ENCODE peak calls at places on chromosomes 16 and 17, in six cellular contexts. O is GM23338; D is foreskin fibroblast; G is cardiac fibroblast; L is prostate gland; T is CD8-positive, alpha-beta T cell. V is an unnamed sample.

GRCh38 chr16:783404-784161 is 4.6 kb downstream of the RPUSD1 start:
- DNase-seq in G (peak), L (no peak), D (no peak), T (no peak), O (no peak), V (no peak)

GRCh38 chr17:10532026-10532425 is 13.7 kb upstream of the MYH1 start:
- DNase-seq in D (no peak), G (no peak), L (no peak), T (no peak), O (no peak), V (no peak)

GRCh38 chr17:44591223-44591622 is 33.9 kb downstream of the FZD2 start:
- DNase-seq in L (no peak), G (peak), D (no peak), O (no peak), T (no peak), V (no peak)

GRCh38 chr17:57352658-57353057 is 96.3 kb downstream of the MSI2 start:
- DNase-seq in D (no peak), T (no peak), L (no peak), G (no peak), O (no peak), V (no peak)

GRCh38 chr17:66405836-66406679 is 103.6 kb downstream of the PRKCA start:
- DNase-seq in G (no peak), O (no peak), T (no peak), D (no peak), L (no peak), V (no peak)

GRCh38 chr16:82756283-82756599 is 129.5 kb downstream of the CDH13 start:
- DNase-seq in G (peak), O (no peak), T (no peak), D (peak), L (no peak), V (no peak)

GRCh38 chr17:28571255-28572122 is at the start of gene PIGS:
- DNase-seq in D (peak), L (peak), G (peak), T (peak), O (peak), V (peak)

GRCh38 chr16:50282010-50282538 is 15.7 kb downstream of the ADCY7 start:
- DNase-seq in L (peak), T (peak), G (peak), O (no peak), D (no peak), V (peak)

GRCh38 chr17:45905812-45906211 is 11.5 kb downstream of the MAPT start:
- DNase-seq in G (no peak), L (no peak), D (no peak), T (no peak), O (no peak), V (no peak)

GRCh38 chr16:10077861-10078260 is 104.4 kb downstream of the GRIN2A start:
- DNase-seq in G (no peak), L (no peak), O (no peak), D (no peak), T (no peak), V (no peak)

GRCh38 chr16:4917117-4917516 is 19.8 kb downstream of the PPL start:
- DNase-seq in O (no peak), L (no peak), T (no peak), G (peak), D (peak), V (no peak)

GRCh38 chr16:67531247-67531646 is 2.6 kb downstream of the RIPOR1 start:
- DNase-seq in T (no peak), G (no peak), O (no peak), L (no peak), D (no peak), V (no peak)

GRCh38 chr16:61681124-61681523 is 355.1 kb downstream of the CDH8 start:
- DNase-seq in T (no peak), G (no peak), O (no peak), D (no peak), L (no peak), V (no peak)

GRCh38 chr17:62704381-62704971 is 77.0 kb downstream of the MRC2 start:
- DNase-seq in D (peak), G (peak), L (peak), O (peak), T (no peak), V (no peak)

GRCh38 chr17:71224824-71225575 is 895.8 kb upstream of the SOX9 start:
- DNase-seq in L (no peak), D (no peak), T (no peak), G (no peak), O (no peak), V (no peak)

GRCh38 chr17:79915850-79916430 is 76.7 kb upstream of the CBX4 start:
- DNase-seq in G (peak), O (peak), T (no peak), D (no peak), L (no peak), V (no peak)

GRCh38 chr17:1147664-1148063 is 32.1 kb downstream of the ABR start:
- DNase-seq in O (peak), G (peak), L (peak), D (peak), T (no peak), V (no peak)

GRCh38 chr16:20383106-20384029 is 21.2 kb downstream of the PDILT start:
- DNase-seq in T (peak), O (peak), L (peak), D (peak), G (peak), V (peak)

GRCh38 chr17:8015957-8016631 is 13.7 kb downstream of the GUCY2D start:
- DNase-seq in G (no peak), O (peak), T (no peak), D (no peak), L (peak), V (no peak)

GRCh38 chr16:84054916-84055315 is 12.3 kb upstream of the SLC38A8 start:
- DNase-seq in D (no peak), L (no peak), T (no peak), G (no peak), O (peak), V (no peak)

GRCh38 chr16:89369266-89369895 is 121.0 kb downstream of the ANKRD11 start:
- DNase-seq in T (no peak), G (no peak), D (no peak), L (no peak), O (no peak), V (no peak)

GRCh38 chr17:52181842-52182241 is 23.3 kb upstream of the CA10 start:
- DNase-seq in G (no peak), L (no peak), O (peak), T (no peak), D (no peak), V (no peak)

GRCh38 chr16:10761388-10761787 is 17.7 kb downstream of the NUBP1 start:
- DNase-seq in T (no peak), L (no peak), O (no peak), G (no peak), D (no peak), V (no peak)

GRCh38 chr17:48678141-48678971 is 44.0 kb downstream of the PRAC1 start:
- DNase-seq in L (peak), D (peak), O (peak), T (peak), G (peak), V (peak)

GRCh38 chr17:70006159-70006558 is 68.9 kb upstream of the KCNJ16 start:
- DNase-seq in L (no peak), G (peak), T (no peak), O (no peak), D (no peak), V (no peak)

GRCh38 chr17:2594657-2595085 is 1.2 kb downstream of the PAFAH1B1 start:
- DNase-seq in L (no peak), T (peak), D (no peak), G (no peak), O (no peak), V (no peak)

GRCh38 chr17:79778504-79779087 is 648 bp downstream of the CBX2 start:
- DNase-seq in L (no peak), G (no peak), D (no peak), T (no peak), O (peak), V (no peak)

GRCh38 chr17:82703935-82704865 is 5.7 kb upstream of the RAB40B start:
- DNase-seq in L (no peak), G (no peak), O (no peak), D (no peak), T (no peak), V (no peak)

GRCh38 chr16:20966746-20967145 is 66.2 kb downstream of the LYRM1 start:
- DNase-seq in D (no peak), L (no peak), G (no peak), O (no peak), T (no peak), V (no peak)

GRCh38 chr17:32604966-32605365 is 118.2 kb downstream of the CDK5R1 start:
- DNase-seq in D (no peak), L (no peak), T (no peak), O (no peak), G (no peak), V (no peak)

GRCh38 chr16:58501242-58502131 is 1.5 kb downstream of the NDRG4 start:
- DNase-seq in T (peak), O (peak), D (no peak), L (no peak), G (no peak), V (no peak)

GRCh38 chr17:33260638-33261037 is 32.5 kb downstream of the ASIC2 start:
- DNase-seq in D (no peak), T (no peak), G (no peak), L (no peak), O (peak), V (no peak)

GRCh38 chr16:83356266-83356665 is 451.5 kb upstream of the HSBP1 start:
- DNase-seq in O (peak), T (no peak), L (peak), G (peak), D (peak), V (no peak)

GRCh38 chr17:35433075-35433894 is 985 bp upstream of the SLFN12 start:
- DNase-seq in O (peak), L (peak), G (peak), D (peak), T (peak), V (peak)

GRCh38 chr16:35102780-35103403 is 1643.5 kb downstream of the TP53TG3F start:
- DNase-seq in G (no peak), D (no peak), L (no peak), O (peak), T (no peak), V (no peak)
- TF ChIP-seq CTCF in G (no peak), D (no peak), L (no peak), O (peak), T (no peak), V (peak)

GRCh38 chr17:18256776-18257175 is 1.8 kb downstream of the FLII start:
- DNase-seq in T (no peak), L (no peak), D (no peak), O (no peak), G (no peak), V (no peak)
- H3K4me3 ChIP-seq in T (peak), L (peak), D (peak), O (peak), G (no peak), V (no peak)

GRCh38 chr16:75256059-75256870 is 4.8 kb upstream of the BCAR1 start:
- DNase-seq in G (no peak), D (no peak), L (no peak), T (no peak), O (peak), V (no peak)
- TF ChIP-seq CTCF in G (no peak), D (no peak), L (no peak), T (no peak), O (peak), V (no peak)

GRCh38 chr17:29623283-29623647 is 553 bp upstream of the CORO6 start:
- DNase-seq in G (no peak), T (no peak), L (no peak), D (no peak), O (peak), V (no peak)

GRCh38 chr17:29621751-29622194 is 939 bp downstream of the CORO6 start:
- DNase-seq in O (no peak), D (no peak), G (peak), T (no peak), L (no peak), V (no peak)

GRCh38 chr17:29622337-29623282 is at the start of gene CORO6:
- DNase-seq in G (peak), T (peak), D (no peak), L (no peak), O (peak), V (peak)

GRCh38 chr17:29625037-29625750 is 2.5 kb upstream of the CORO6 start:
- DNase-seq in T (no peak), G (peak), O (peak), D (no peak), L (no peak), V (no peak)

GRCh38 chr17:29624586-29624985 is 1.9 kb upstream of the CORO6 start:
- DNase-seq in G (no peak), O (no peak), T (no peak), L (no peak), D (no peak), V (no peak)
- H3K4me3 ChIP-seq in G (no peak), O (no peak), T (no peak), L (no peak), D (no peak), V (no peak)

V was measured in GM06990.